ENCODE peak calls at places on chromosomes 2 and 18, in four cellular contexts. A, G, B and H are unnamed samples.

GRCh38 chr2:190835303-190835930 is 45.2 kb upstream of the GLS start:
- DNase-seq in B (no peak), G (no peak), A (peak), H (no peak)

GRCh38 chr2:224284134-224284946 is 117.6 kb downstream of the FAM124B start:
- DNase-seq in B (no peak), A (no peak), G (no peak), H (peak)

GRCh38 chr2:165990846-165991245 is 37.3 kb upstream of the TTC21B start:
- DNase-seq in A (no peak), G (no peak), B (no peak), H (no peak)

GRCh38 chr2:238567067-238567855 is 140.5 kb downstream of the ASB1 start:
- DNase-seq in B (no peak), G (no peak), A (no peak), H (peak)

GRCh38 chr2:226756131-226756530 is 43.5 kb downstream of the IRS1 start:
- DNase-seq in A (no peak), B (no peak), G (no peak), H (no peak)

GRCh38 chr2:160491922-160492371 is 1.7 kb downstream of the RBMS1 start:
- DNase-seq in B (no peak), G (no peak), A (no peak), H (no peak)

GRCh38 chr2:184780384-184780783 is 182.1 kb downstream of the ZNF804A start:
- DNase-seq in B (no peak), A (no peak), G (no peak), H (no peak)

GRCh38 chr2:229971298-229971790 is 49.0 kb downstream of the FBXO36 start:
- DNase-seq in B (no peak), A (no peak), G (no peak), H (no peak)

GRCh38 chr18:55447672-55448018 is 140.3 kb downstream of the TCF4 start:
- DNase-seq in G (no peak), A (no peak), B (no peak), H (no peak)

GRCh38 chr2:181462032-181462431 is 4.8 kb downstream of the ITGA4 start:
- DNase-seq in A (no peak), G (no peak), B (no peak), H (no peak)